ENCODE peak calls at places on chromosomes 11 and 22, in six cellular contexts. B, R, H, Q, D and X are unnamed samples.

GRCh38 chr11:68042219-68043028 is 3.6 kb downstream of the TCIRG1 start:
- DNase-seq in H (peak; percentile 84), R (no peak), Q (no peak), D (no peak), B (no peak), X (no peak)

GRCh38 chr11:104327864-104328513 is 164.0 kb upstream of the PDGFD start:
- DNase-seq in Q (no peak), R (no peak), H (no peak), B (no peak), D (no peak), X (no peak)

GRCh38 chr11:14565845-14566244 is 45.7 kb upstream of the PSMA1 start:
- DNase-seq in Q (no peak), R (no peak), H (no peak), B (no peak), D (no peak), X (no peak)

GRCh38 chr11:131624526-131624925 is 254.1 kb downstream of the NTM start:
- DNase-seq in H (no peak), D (no peak), R (no peak), Q (no peak), B (no peak), X (no peak)

GRCh38 chr11:1889941-1890855 is 1.5 kb downstream of the PRR33 start:
- DNase-seq in B (no peak), Q (no peak), D (no peak), R (no peak), H (peak; percentile 48), X (no peak)

GRCh38 chr11:35937751-35938150 is 6.1 kb upstream of the LDLRAD3 start:
- DNase-seq in R (no peak), B (no peak), D (no peak), Q (no peak), H (no peak), X (no peak)

GRCh38 chr22:20550851-20551744 is 43.7 kb downstream of the MED15 start:
- DNase-seq in Q (no peak), H (no peak), B (no peak), R (no peak), D (peak; percentile 47), X (peak; percentile 73)

GRCh38 chr11:116853461-116854073 is 16.1 kb upstream of the APOA1 start:
- DNase-seq in B (peak; percentile 14), H (no peak), R (no peak), Q (no peak), D (no peak), X (peak; percentile 39)

GRCh38 chr11:67316882-67317364 is 13.6 kb downstream of the SSH3 start:
- DNase-seq in B (no peak), H (no peak), R (no peak), Q (no peak), D (no peak), X (no peak)

GRCh38 chr22:41217553-41218157 is 12.5 kb downstream of the L3MBTL2 start:
- DNase-seq in H (no peak), B (peak; percentile 21), Q (no peak), R (peak; percentile 46), D (peak; percentile 28), X (no peak)

GRCh38 chr11:68816917-68817419 is 24.7 kb downstream of the CPT1A start:
- DNase-seq in B (peak; percentile 36), H (no peak), D (no peak), Q (peak; percentile 17), R (no peak), X (no peak)

GRCh38 chr22:34111210-34111824 is 191.0 kb upstream of the LARGE1 start:
- DNase-seq in H (no peak), D (peak; percentile 4), B (peak; percentile 1), R (no peak), Q (peak; percentile 46), X (no peak)

GRCh38 chr11:39374963-39375698 is 2084.3 kb downstream of the LRRC4C start:
- DNase-seq in D (no peak), H (no peak), R (peak; percentile 6), B (no peak), Q (peak; percentile 38), X (no peak)

GRCh38 chr11:47437746-47438418 is 11.1 kb downstream of the RAPSN start:
- DNase-seq in B (peak; percentile 26), H (peak; percentile 84), Q (no peak), R (peak; percentile 77), D (no peak), X (no peak)

GRCh38 chr22:45090364-45090960 is 73.3 kb upstream of the NUP50 start:
- DNase-seq in B (no peak), R (no peak), D (no peak), Q (no peak), H (no peak), X (no peak)

GRCh38 chr22:23315341-23315917 is 135.1 kb downstream of the BCR start:
- DNase-seq in H (peak; percentile 82), R (no peak), B (no peak), Q (peak; percentile 62), D (peak; percentile 54), X (no peak)

GRCh38 chr11:86571273-86571948 is 101.0 kb downstream of the ME3 start:
- DNase-seq in H (no peak), R (no peak), D (no peak), Q (no peak), B (no peak), X (no peak)

GRCh38 chr11:84249344-84250135 is 963.4 kb upstream of the CCDC90B start:
- DNase-seq in Q (peak; percentile 75), D (no peak), H (no peak), B (no peak), R (no peak), X (no peak)

GRCh38 chr11:86574493-86575207 is 97.8 kb downstream of the ME3 start:
- DNase-seq in D (no peak), H (no peak), B (no peak), Q (no peak), R (no peak), X (no peak)

GRCh38 chr11:88709567-88709966 is 356.2 kb downstream of the GRM5 start:
- DNase-seq in R (no peak), Q (no peak), D (no peak), B (peak; percentile 15), H (no peak), X (no peak)

GRCh38 chr11:45144126-45145082 is 2.0 kb upstream of the PRDM11 start:
- DNase-seq in Q (no peak), H (no peak), B (no peak), D (no peak), R (no peak), X (no peak)

GRCh38 chr22:20904980-20905355 is 12.2 kb upstream of the CRKL start:
- DNase-seq in H (no peak), Q (no peak), D (no peak), R (no peak), B (no peak), X (no peak)

GRCh38 chr11:70712471-70712870 is 314.1 kb downstream of the CTTN start:
- DNase-seq in B (no peak), Q (peak; percentile 50), D (no peak), R (no peak), H (no peak), X (no peak)

GRCh38 chr22:31241936-31242335 is 29.8 kb downstream of the LIMK2 start:
- DNase-seq in R (no peak), B (no peak), Q (no peak), H (no peak), D (no peak), X (no peak)

GRCh38 chr11:120039031-120039430 is 98.9 kb downstream of the TRIM29 start:
- DNase-seq in H (no peak), D (no peak), B (no peak), Q (no peak), R (no peak), X (no peak)

GRCh38 chr11:43987384-43988039 is 45.1 kb downstream of the C11orf96 start:
- DNase-seq in Q (no peak), H (no peak), B (peak; percentile 80), R (no peak), D (no peak), X (no peak)

GRCh38 chr11:32386770-32387377 is 48.5 kb downstream of the WT1 start:
- DNase-seq in Q (no peak), D (no peak), R (no peak), B (no peak), H (no peak), X (no peak)

GRCh38 chr11:36292311-36292722 is 3.1 kb upstream of the COMMD9 start:
- DNase-seq in H (no peak), B (no peak), Q (peak; percentile 61), D (no peak), R (no peak), X (peak; percentile 57)

GRCh38 chr11:66467034-66467659 is 442 bp downstream of the PELI3 start:
- DNase-seq in Q (peak; percentile 66), D (peak; percentile 31), H (peak; percentile 78), R (no peak), B (peak; percentile 60), X (no peak)

GRCh38 chr11:75797796-75798195 is 17.2 kb upstream of the UVRAG start:
- DNase-seq in H (no peak), Q (no peak), D (no peak), R (no peak), B (no peak), X (no peak)

GRCh38 chr11:62792193-62792575 is 378 bp upstream of the TMEM223 start:
- DNase-seq in Q (no peak), R (no peak), B (no peak), D (no peak), H (no peak), X (no peak)